ENCODE peak calls at places on chromosomes 12 and 14, in four cellular contexts. J is ELR, O is right atrium auricular region, U is caudate nucleus. D is an unnamed sample.

GRCh38 chr12:2853626-2854025 is 3.2 kb downstream of the TEX52 start:
- DNase-seq in J (peak; percentile 86), O (peak; percentile 83), U (peak; percentile 70), D (peak; percentile 48)

GRCh38 chr12:1791104-1791927 is 29.0 kb upstream of the LRTM2 start:
- DNase-seq in J (peak; percentile 79), O (no peak), U (peak; percentile 76), D (peak; percentile 67)

GRCh38 chr12:66725031-66725430 is 46.2 kb upstream of the GRIP1 start:
- DNase-seq in J (no peak), O (no peak), U (no peak), D (peak; percentile 19)

GRCh38 chr12:110816761-110817160 is 30.0 kb upstream of the CCDC63 start:
- DNase-seq in J (no peak), O (no peak), U (no peak), D (no peak)

GRCh38 chr12:48813464-48814312 is 4.6 kb upstream of the CACNB3 start:
- DNase-seq in J (no peak), O (no peak), U (no peak), D (no peak)

GRCh38 chr12:77640356-77640755 is 190.3 kb upstream of the NAV3 start:
- DNase-seq in J (no peak), O (no peak), U (no peak), D (no peak)

GRCh38 chr12:21941522-21942376 is 523 bp upstream of the ABCC9 start:
- DNase-seq in J (peak; percentile 56), O (peak; percentile 72), U (no peak), D (no peak)

GRCh38 chr12:47396902-47397663 is 308.7 kb downstream of the RPAP3 start:
- DNase-seq in J (no peak), O (no peak), U (no peak), D (peak; percentile 24)

GRCh38 chr14:90541076-90541634 is 144.3 kb downstream of the CALM1 start:
- DNase-seq in J (no peak), O (no peak), U (no peak), D (no peak)

GRCh38 chr14:92225731-92226130 is 97.2 kb upstream of the SLC24A4 start:
- DNase-seq in J (no peak), O (no peak), U (no peak), D (no peak)

GRCh38 chr12:108821407-108822397 is 35.7 kb downstream of the SSH1 start:
- DNase-seq in J (peak; percentile 74), O (no peak), U (peak; percentile 38), D (peak; percentile 63)

GRCh38 chr14:102516531-102517411 is 7.2 kb upstream of the ANKRD9 start:
- DNase-seq in J (peak; percentile 60), O (no peak), U (no peak), D (peak; percentile 33)

GRCh38 chr14:100022772-100023451 is 42.3 kb upstream of the EVL start:
- DNase-seq in J (no peak), O (no peak), U (peak; percentile 20), D (peak; percentile 76)

GRCh38 chr12:48198619-48198973 is 4.5 kb downstream of the OR10AD1 start:
- DNase-seq in J (peak; percentile 20), O (peak; percentile 61), U (peak; percentile 24), D (no peak)

GRCh38 chr12:132333766-132334165 is 4.4 kb upstream of the GALNT9 start:
- DNase-seq in J (no peak), O (no peak), U (no peak), D (no peak)

GRCh38 chr14:95045255-95045701 is 112.1 kb downstream of the DICER1 start:
- DNase-seq in J (no peak), O (peak; percentile 42), U (no peak), D (no peak)

GRCh38 chr14:99538275-99538674 is 57.1 kb downstream of the CCNK start:
- DNase-seq in J (peak; percentile 36), O (no peak), U (no peak), D (peak; percentile 69)

GRCh38 chr12:79420146-79420618 is 270.6 kb downstream of the PAWR start:
- DNase-seq in J (peak; percentile 93), O (no peak), U (no peak), D (peak; percentile 93)

GRCh38 chr12:67052981-67053380 is 216.2 kb upstream of the CAND1 start:
- DNase-seq in J (peak; percentile 74), O (no peak), U (no peak), D (peak; percentile 62)

GRCh38 chr14:74018029-74018703 is 922 bp downstream of the ENTPD5 start:
- DNase-seq in J (peak; percentile 80), O (no peak), U (no peak), D (peak; percentile 82)

GRCh38 chr12:22312336-22312735 is 22.2 kb downstream of the ST8SIA1 start:
- DNase-seq in J (peak; percentile 74), O (peak; percentile 80), U (peak; percentile 74), D (peak; percentile 74)

GRCh38 chr14:21557084-21557901 is 22.6 kb downstream of the OR10G3 start:
- DNase-seq in J (peak; percentile 84), O (peak; percentile 81), U (peak; percentile 79), D (peak; percentile 85)

GRCh38 chr12:88393017-88393767 is 187.1 kb downstream of the KITLG start:
- DNase-seq in J (peak; percentile 67), O (no peak), U (no peak), D (peak; percentile 44)

GRCh38 chr14:101229666-101230065 is 326.1 kb upstream of the RTL1 start:
- DNase-seq in J (no peak), O (no peak), U (no peak), D (no peak)

GRCh38 chr14:99574099-99574880 is 29.7 kb downstream of the CCDC85C start:
- DNase-seq in J (peak; percentile 47), O (no peak), U (no peak), D (peak; percentile 80)

GRCh38 chr12:44571031-44571550 is 305.0 kb downstream of the NELL2 start:
- DNase-seq in J (no peak), O (no peak), U (peak; percentile 1), D (no peak)

GRCh38 chr12:118360785-118361404 is 11.8 kb downstream of the TAOK3 start:
- DNase-seq in J (peak; percentile 89), O (no peak), U (no peak), D (peak; percentile 64)

GRCh38 chr12:68106160-68106559 is 53.4 kb downstream of the IFNG start:
- DNase-seq in J (peak; percentile 54), O (no peak), U (no peak), D (peak; percentile 92)

GRCh38 chr12:116962197-116962596 is 51.4 kb downstream of the FBXW8 start:
- DNase-seq in J (no peak), O (no peak), U (no peak), D (no peak)

GRCh38 chr14:36222337-36222736 is 45.8 kb upstream of the PTCSC3 start:
- DNase-seq in J (no peak), O (no peak), U (no peak), D (no peak)